ENCODE peak calls at places on chromosomes 2 and 18, in five cellular contexts. V is tibial artery, H is foreskin fibroblast, J is fibroblast of the aortic adventitia, G is transverse colon. C is an unnamed sample.

GRCh38 chr18:50033004-50033403 is 161.9 kb downstream of the MYO5B start:
- DNase-seq in V (no peak), H (no peak), J (no peak), G (no peak), C (no peak)

GRCh38 chr18:37778417-37779165 is 213.0 kb upstream of the CELF4 start:
- DNase-seq in V (peak), H (peak), J (no peak), G (peak), C (peak)

GRCh38 chr2:203992496-203992895 is 55.9 kb downstream of the ICOS start:
- DNase-seq in V (no peak), H (no peak), J (no peak), G (no peak), C (no peak)

GRCh38 chr2:3738454-3738853 is 35.1 kb downstream of the DCDC2C start:
- DNase-seq in V (no peak), H (no peak), J (no peak), G (no peak), C (peak)

GRCh38 chr2:68772109-68772508 is 37.5 kb downstream of the ARHGAP25 start:
- DNase-seq in V (no peak), H (no peak), J (no peak), G (no peak), C (no peak)

GRCh38 chr2:237758165-237758564 is 40.4 kb upstream of the RBM44 start:
- DNase-seq in V (no peak), H (no peak), J (no peak), G (no peak), C (no peak)

GRCh38 chr2:203626952-203627681 is 79.3 kb upstream of the CD28 start:
- DNase-seq in V (no peak), H (peak), J (peak), G (no peak), C (peak)

GRCh38 chr2:161134547-161135518 is 25.4 kb upstream of the TANK start:
- DNase-seq in V (no peak), H (peak), J (peak), G (no peak), C (peak)

GRCh38 chr2:26284132-26284531 is 39.4 kb downstream of the HADHB start:
- DNase-seq in V (no peak), H (peak), J (no peak), G (no peak), C (no peak)

GRCh38 chr2:151827564-151828142 is 568 bp downstream of the ARL5A start:
- DNase-seq in V (no peak), H (peak), J (peak), G (peak), C (peak)

GRCh38 chr18:63775166-63775730 is at the start of gene SERPINB7:
- DNase-seq in V (no peak), H (peak), J (peak), G (no peak), C (peak)

GRCh38 chr2:235170536-235171510 is 219.0 kb downstream of the SH3BP4 start:
- DNase-seq in V (no peak), H (peak), J (peak), G (peak), C (peak)

GRCh38 chr2:128316777-128317185 is 1.9 kb downstream of the HS6ST1 start:
- DNase-seq in V (no peak), H (no peak), J (no peak), G (no peak), C (no peak)

GRCh38 chr18:77935342-77935741 is 685.7 kb downstream of the GALR1 start:
- DNase-seq in V (no peak), H (no peak), J (no peak), G (no peak), C (no peak)

GRCh38 chr2:212897296-212897695 is 254.1 kb downstream of the IKZF2 start:
- DNase-seq in V (no peak), H (no peak), J (peak), G (no peak), C (no peak)

GRCh38 chr2:206276169-206276927 is 1.9 kb downstream of the ZDBF2 start:
- DNase-seq in V (no peak), H (no peak), J (no peak), G (no peak), C (no peak)

GRCh38 chr18:24585996-24586566 is 125.6 kb downstream of the HRH4 start:
- DNase-seq in V (no peak), H (no peak), J (no peak), G (no peak), C (no peak)

GRCh38 chr2:39948016-39948719 is 169.1 kb upstream of the THUMPD2 start:
- DNase-seq in V (no peak), H (peak), J (peak), G (no peak), C (peak)

GRCh38 chr18:12783524-12783923 is 80.7 kb downstream of the PSMG2 start:
- DNase-seq in V (no peak), H (no peak), J (no peak), G (peak), C (no peak)

DNA sequence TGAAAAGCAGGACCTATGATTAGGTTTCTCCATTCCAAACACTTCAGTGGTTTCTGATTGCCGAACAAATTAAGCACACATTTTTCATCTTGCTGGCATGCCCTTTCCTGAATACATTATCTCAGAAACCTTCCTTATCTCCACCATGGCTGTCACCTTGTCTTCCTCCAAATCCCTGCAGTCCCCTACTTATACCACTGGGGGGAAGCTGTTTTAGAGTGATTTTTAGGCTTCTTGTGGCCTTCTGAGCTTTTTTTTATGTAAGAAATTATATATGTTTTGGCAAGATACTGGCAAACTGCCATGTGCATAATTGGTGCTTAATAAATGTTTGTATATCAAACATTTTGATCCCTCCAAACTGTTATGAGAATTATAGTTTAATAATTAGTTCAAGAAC is 229.2 kb downstream of the MYT1L start:
- DNase-seq in V (no peak), H (no peak), J (no peak), G (no peak), C (peak)
- TF ChIP-seq CTCF in V (no peak), H (no peak), J (peak), G (peak), C (no peak)

DNA sequence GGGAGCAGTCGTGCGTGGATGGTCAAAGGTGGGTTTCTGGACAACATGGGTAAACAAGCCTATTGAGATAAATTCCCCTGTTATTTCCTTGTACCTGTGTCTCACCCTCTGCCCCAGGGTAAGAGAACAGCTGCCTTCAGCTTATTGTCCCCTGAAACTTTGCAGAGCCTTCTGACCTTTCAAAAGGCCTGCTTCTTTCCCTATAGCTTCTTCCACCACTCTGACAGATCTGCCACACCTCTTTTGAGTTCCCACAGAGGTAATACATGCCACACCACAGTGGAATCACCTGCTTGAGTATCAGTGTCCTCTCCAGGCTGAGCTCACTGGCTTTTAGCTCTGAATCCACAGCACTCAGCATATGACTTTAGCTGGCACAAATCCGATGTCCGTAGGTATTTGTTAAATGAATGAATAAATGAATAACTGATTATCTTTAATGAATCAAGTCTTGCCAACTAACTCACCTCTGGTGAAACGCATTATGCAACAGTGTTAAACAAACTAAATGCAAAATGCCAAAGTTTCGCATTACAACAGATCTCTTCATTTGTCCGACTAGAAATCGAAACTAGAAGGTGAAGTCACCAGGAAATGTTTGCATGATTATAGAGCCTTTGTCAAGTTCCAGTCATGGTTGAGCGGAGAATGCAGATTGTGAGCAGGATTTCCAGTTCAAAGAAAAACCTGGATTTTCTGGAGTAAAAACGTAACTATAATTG is 16.3 kb downstream of the DYNAP start:
- DNase-seq in V (no peak), H (no peak), J (peak), G (peak), C (no peak)
- H3K4me3 ChIP-seq in V (no peak), H (no peak), J (no peak), G (peak), C (no peak)

GRCh38 chr18:8052237-8052701 is 485.2 kb downstream of the PTPRM start:
- DNase-seq in V (no peak), H (peak), J (peak), G (no peak), C (peak)
- TF ChIP-seq CTCF in V (no peak), H (no peak), J (no peak), G (no peak), C (no peak)

GRCh38 chr2:227782804-227783203 is 30.8 kb upstream of the CCL20 start:
- DNase-seq in V (no peak), H (no peak), J (no peak), G (no peak), C (no peak)

GRCh38 chr2:227785293-227785692 is 28.3 kb upstream of the CCL20 start:
- DNase-seq in V (no peak), H (no peak), J (no peak), G (no peak), C (no peak)

GRCh38 chr2:227781841-227782240 is 31.8 kb upstream of the CCL20 start:
- DNase-seq in V (no peak), H (no peak), J (no peak), G (no peak), C (no peak)

GRCh38 chr2:227780981-227781630 is 32.5 kb upstream of the CCL20 start:
- DNase-seq in V (no peak), H (no peak), J (no peak), G (peak), C (no peak)

GRCh38 chr2:227783404-227784138 is 30.1 kb upstream of the CCL20 start:
- DNase-seq in V (no peak), H (no peak), J (no peak), G (no peak), C (no peak)
- H3K4me3 ChIP-seq in V (no peak), H (no peak), J (no peak), G (no peak), C (no peak)